ENCODE peak calls at places on chromosomes 6 and 20, in nine cellular contexts. P, Y, M, F, U, W, R, A and D are unnamed samples.

GRCh38 chr6:39665871-39666270 is 59.3 kb downstream of the KIF6 start:
- DNase-seq in P (no peak), Y (no peak), M (peak), F (peak), U (no peak), W (no peak), R (no peak), A (no peak), D (no peak)

GRCh38 chr6:92756912-92757311 is 662.4 kb downstream of the EPHA7 start:
- DNase-seq in P (no peak), Y (no peak), M (no peak), F (no peak), U (peak), W (peak), R (no peak), A (no peak), D (no peak)

GRCh38 chr6:36547646-36548400 is 544 bp upstream of the STK38 start:
- DNase-seq in P (no peak), Y (peak), M (no peak), F (no peak), U (no peak), W (no peak), R (no peak), A (no peak), D (no peak)

GRCh38 chr6:91710356-91710755 is 1123.5 kb upstream of the MAP3K7 start:
- DNase-seq in P (no peak), Y (no peak), M (no peak), F (no peak), U (no peak), W (no peak), R (no peak), A (no peak), D (no peak)

GRCh38 chr6:45822864-45823263 is 192.8 kb downstream of the CLIC5 start:
- DNase-seq in P (no peak), Y (no peak), M (no peak), F (no peak), U (no peak), W (no peak), R (no peak), A (no peak), D (no peak)

GRCh38 chr6:39892490-39893129 is 41.7 kb downstream of the MOCS1 start:
- DNase-seq in P (no peak), Y (no peak), M (peak), F (peak), U (peak), W (peak), R (no peak), A (no peak), D (peak)

GRCh38 chr20:20992274-20992673 is 113.9 kb downstream of the LINC00237 start:
- DNase-seq in P (no peak), Y (no peak), M (no peak), F (no peak), U (no peak), W (no peak), R (no peak), A (no peak), D (no peak)

GRCh38 chr6:110430236-110430635 is 14.9 kb upstream of the DDO start:
- DNase-seq in P (no peak), Y (no peak), M (no peak), F (no peak), U (no peak), W (no peak), R (no peak), A (no peak), D (no peak)

GRCh38 chr20:62511915-62512610 is 36.3 kb upstream of the GATA5 start:
- DNase-seq in P (peak), Y (no peak), M (no peak), F (no peak), U (no peak), W (peak), R (no peak), A (no peak), D (no peak)

GRCh38 chr6:166737231-166737630 is 110.2 kb upstream of the RPS6KA2 start:
- DNase-seq in P (no peak), Y (no peak), M (no peak), F (no peak), U (no peak), W (no peak), R (no peak), A (no peak), D (no peak)

GRCh38 chr6:74971631-74972030 is 234.2 kb downstream of the COL12A1 start:
- DNase-seq in P (no peak), Y (no peak), M (peak), F (peak), U (peak), W (peak), R (no peak), A (no peak), D (no peak)

GRCh38 chr6:122400467-122401089 is 1.1 kb downstream of the HSF2 start:
- DNase-seq in P (no peak), Y (no peak), M (no peak), F (no peak), U (peak), W (no peak), R (no peak), A (no peak), D (no peak)

GRCh38 chr6:36277946-36278465 is 8.1 kb downstream of the PNPLA1 start:
- DNase-seq in P (no peak), Y (no peak), M (no peak), F (no peak), U (no peak), W (no peak), R (no peak), A (no peak), D (no peak)

GRCh38 chr20:45300961-45301360 is 5.7 kb upstream of the RBPJL start:
- DNase-seq in P (peak), Y (no peak), M (peak), F (peak), U (peak), W (peak), R (no peak), A (no peak), D (peak)

GRCh38 chr6:150654671-150655070 is 55.0 kb downstream of the PLEKHG1 start:
- DNase-seq in P (no peak), Y (no peak), M (no peak), F (no peak), U (no peak), W (no peak), R (no peak), A (no peak), D (no peak)

GRCh38 chr6:35014786-35015185 is 125.7 kb downstream of the ANKS1A start:
- DNase-seq in P (peak), Y (no peak), M (peak), F (peak), U (peak), W (peak), R (no peak), A (no peak), D (no peak)

GRCh38 chr6:133814797-133815196 is 74.1 kb upstream of the TCF21 start:
- DNase-seq in P (no peak), Y (no peak), M (peak), F (no peak), U (peak), W (peak), R (no peak), A (no peak), D (no peak)

GRCh38 chr6:26032387-26033131 is 54.7 kb upstream of the HFE start:
- DNase-seq in P (no peak), Y (peak), M (peak), F (peak), U (peak), W (peak), R (no peak), A (no peak), D (no peak)

GRCh38 chr6:150667977-150668716 is 68.5 kb downstream of the PLEKHG1 start:
- DNase-seq in P (no peak), Y (no peak), M (peak), F (peak), U (peak), W (peak), R (no peak), A (no peak), D (no peak)

GRCh38 chr6:21538186-21538798 is 55.3 kb upstream of the SOX4 start:
- DNase-seq in P (no peak), Y (no peak), M (peak), F (peak), U (peak), W (peak), R (no peak), A (no peak), D (no peak)

GRCh38 chr6:16818992-16819626 is 57.8 kb upstream of the ATXN1 start:
- DNase-seq in P (no peak), Y (no peak), M (no peak), F (no peak), U (no peak), W (no peak), R (no peak), A (no peak), D (no peak)

GRCh38 chr6:43807228-43808061 is 37.4 kb downstream of the VEGFA start:
- DNase-seq in P (peak), Y (no peak), M (no peak), F (no peak), U (no peak), W (peak), R (no peak), A (no peak), D (peak)

GRCh38 chr6:33686981-33687975 is 24.2 kb downstream of the UQCC2 start:
- DNase-seq in P (no peak), Y (no peak), M (no peak), F (no peak), U (no peak), W (no peak), R (no peak), A (no peak), D (no peak)

GRCh38 chr6:42368156-42368555 is 83.6 kb downstream of the TRERF1 start:
- DNase-seq in P (peak), Y (no peak), M (no peak), F (no peak), U (no peak), W (no peak), R (no peak), A (peak), D (no peak)

GRCh38 chr6:39266782-39267355 is 37.6 kb upstream of the KCNK5 start:
- DNase-seq in P (no peak), Y (no peak), M (no peak), F (no peak), U (no peak), W (no peak), R (no peak), A (no peak), D (no peak)

GRCh38 chr6:149026530-149026942 is 279.7 kb downstream of the UST start:
- DNase-seq in P (peak), Y (no peak), M (peak), F (peak), U (peak), W (peak), R (no peak), A (no peak), D (peak)

GRCh38 chr20:34015401-34016335 is 22.0 kb downstream of the RALY start:
- DNase-seq in P (no peak), Y (no peak), M (no peak), F (no peak), U (no peak), W (no peak), R (no peak), A (no peak), D (no peak)

GRCh38 chr20:37881601-37882343 is 21.2 kb upstream of the VSTM2L start:
- DNase-seq in P (no peak), Y (no peak), M (no peak), F (no peak), U (no peak), W (no peak), R (no peak), A (no peak), D (no peak)

GRCh38 chr6:111718990-111719389 is 113.3 kb upstream of the TRAF3IP2 start:
- DNase-seq in P (no peak), Y (no peak), M (peak), F (peak), U (peak), W (no peak), R (no peak), A (no peak), D (no peak)

GRCh38 chr6:142566628-142567396 is 265.0 kb downstream of the ADGRG6 start:
- DNase-seq in P (peak), Y (peak), M (peak), F (peak), U (peak), W (peak), R (peak), A (peak), D (peak)

GRCh38 chr6:52015953-52016352 is 71.5 kb downstream of the PKHD1 start:
- DNase-seq in P (peak), Y (no peak), M (no peak), F (no peak), U (no peak), W (no peak), R (no peak), A (no peak), D (no peak)